ENCODE peak calls at places on chromosome 1, in eight cellular contexts. B, V, F, R, X, H, P and G are unnamed samples. For H3K4me1, the result is how much of the 10 kb centered on the place peaks cover.

GRCh38 chr1:84301759-84302380 is 362 bp downstream of the SAMD13 start:
- DNase-seq in P (no peak), F (no peak), H (no peak), B (no peak), V (no peak), X (peak), R (no peak), G (no peak)

GRCh38 chr1:38826886-38827285 is 32.7 kb downstream of the RRAGC start:
- DNase-seq in B (no peak), H (no peak), X (no peak), R (no peak), P (no peak), V (no peak), F (no peak), G (no peak)

GRCh38 chr1:233114159-233114558 is 163.7 kb downstream of the NTPCR start:
- DNase-seq in X (no peak), F (peak), P (no peak), V (no peak), B (no peak), R (no peak), H (no peak), G (no peak)

GRCh38 chr1:11518791-11519628 is 40.1 kb downstream of the DISP3 start:
- DNase-seq in P (no peak), V (no peak), B (no peak), R (no peak), X (no peak), F (no peak), H (no peak), G (no peak)

GRCh38 chr1:36083635-36084501 is at the start of gene TEKT2:
- DNase-seq in H (no peak), B (no peak), R (no peak), P (peak), V (peak), X (no peak), F (peak), G (no peak)

GRCh38 chr1:201648066-201648910 is 109.4 kb downstream of the NAV1 start:
- DNase-seq in B (peak), F (peak), P (peak), R (peak), H (peak), V (no peak), X (peak), G (no peak)

GRCh38 chr1:200780545-200781444 is 42.1 kb downstream of the CAMSAP2 start:
- DNase-seq in P (peak), X (peak), R (no peak), F (peak), B (no peak), V (peak), H (no peak), G (no peak)

GRCh38 chr1:191895049-191895448 is 263.2 kb upstream of the RGS18 start:
- DNase-seq in V (no peak), P (no peak), F (no peak), H (no peak), B (no peak), R (no peak), X (no peak), G (no peak)

GRCh38 chr1:79124756-79125155 is 118.2 kb upstream of the ADGRL4 start:
- DNase-seq in R (no peak), F (no peak), V (no peak), H (no peak), P (no peak), X (no peak), B (no peak), G (no peak)

GRCh38 chr1:109500886-109501285 is 7.0 kb downstream of the CYB561D1 start:
- DNase-seq in B (no peak), P (no peak), X (no peak), V (no peak), H (no peak), R (no peak), F (no peak), G (no peak)

GRCh38 chr1:121558514-121558913 is 373.7 kb downstream of the SRGAP2C start:
- DNase-seq in F (peak), B (no peak), X (no peak), V (no peak), H (no peak), P (peak), R (no peak), G (no peak)

GRCh38 chr1:248810000-248810726 is 15.6 kb downstream of the SH3BP5L start:
- DNase-seq in V (no peak), H (no peak), F (no peak), P (no peak), X (no peak), B (no peak), R (no peak), G (no peak)

GRCh38 chr1:35505911-35506798 is 51.0 kb downstream of the KIAA0319L start:
- DNase-seq in F (no peak), P (no peak), R (no peak), V (no peak), B (no peak), H (no peak), X (peak), G (peak)

GRCh38 chr1:222372221-222372620 is 175.7 kb downstream of the HHIPL2 start:
- DNase-seq in V (no peak), R (no peak), X (no peak), B (no peak), H (no peak), P (no peak), F (no peak), G (no peak)

GRCh38 chr1:241706257-241706656 is 54.2 kb downstream of the WDR64 start:
- DNase-seq in H (no peak), X (no peak), F (no peak), R (no peak), P (no peak), B (no peak), V (no peak), G (no peak)

GRCh38 chr1:38789498-38790169 is 69.9 kb downstream of the RRAGC start:
- DNase-seq in V (no peak), H (peak), R (no peak), B (no peak), X (no peak), P (no peak), F (no peak), G (no peak)

GRCh38 chr1:44112486-44112885 is 6.1 kb upstream of the KLF17 start:
- DNase-seq in V (no peak), H (no peak), B (no peak), X (no peak), R (no peak), F (no peak), P (no peak), G (no peak)

GRCh38 chr1:110749960-110750359 is 75.2 kb upstream of the KCNA3 start:
- DNase-seq in V (no peak), F (no peak), R (no peak), P (no peak), X (no peak), H (no peak), B (no peak), G (no peak)

GRCh38 chr1:161872506-161872905 is 106.4 kb downstream of the ATF6 start:
- DNase-seq in F (no peak), B (no peak), X (no peak), P (no peak), V (no peak), R (no peak), H (no peak), G (no peak)

GRCh38 chr1:71030021-71030420 is 17.6 kb downstream of the PTGER3 start:
- DNase-seq in P (no peak), R (no peak), V (no peak), F (no peak), X (no peak), B (no peak), H (no peak), G (no peak)

GRCh38 chr1:74425669-74426068 is 86.7 kb downstream of the LRRC53 start:
- DNase-seq in V (no peak), F (no peak), B (no peak), X (no peak), R (no peak), H (no peak), P (no peak), G (no peak)

GRCh38 chr1:38923607-38924006 is 18.0 kb downstream of the RHBDL2 start:
- DNase-seq in B (no peak), H (no peak), F (no peak), P (no peak), R (no peak), X (peak), V (no peak), G (no peak)

GRCh38 chr1:224205438-224205840 is 22.4 kb downstream of the DEGS1 start:
- DNase-seq in F (no peak), B (no peak), H (no peak), P (no peak), V (no peak), R (no peak), X (peak), G (peak)

GRCh38 chr1:74356493-74356892 is 121.3 kb downstream of the TNNI3K start:
- DNase-seq in X (no peak), P (no peak), F (no peak), H (no peak), R (no peak), B (no peak), V (no peak), G (no peak)

GRCh38 chr1:116118471-116118870 is 7.3 kb downstream of the MAB21L3 start:
- DNase-seq in B (no peak), F (no peak), H (no peak), X (no peak), R (no peak), V (no peak), P (no peak), G (no peak)

GRCh38 chr1:12166834-12167492 is at the start of gene TNFRSF1B:
- DNase-seq in F (peak), R (peak), P (peak), V (no peak), H (peak), X (peak), B (peak), G (peak)

GRCh38 chr1:22039594-22040347 is 12.7 kb upstream of the CDC42 start:
- DNase-seq in R (peak), X (peak), H (peak), B (peak), V (peak), P (no peak), F (peak), G (peak)

GRCh38 chr1:22673486-22674409 is 20.7 kb downstream of the C1QB start:
- DNase-seq in X (peak), R (peak), F (peak), P (peak), H (peak), B (peak), V (no peak), G (no peak)

GRCh38 chr1:45348020-45348419 is 7.8 kb upstream of the MUTYH start:
- DNase-seq in F (no peak), H (no peak), B (no peak), R (no peak), P (no peak), V (no peak), X (no peak), G (no peak)

GRCh38 chr1:162222019-162222418 is 152.5 kb downstream of the NOS1AP start:
- DNase-seq in P (no peak), B (no peak), R (no peak), H (no peak), F (no peak), V (no peak), X (peak), G (no peak)

GRCh38 chr1:27148591-27148990 is 6.3 kb downstream of the SLC9A1 start:
- DNase-seq in P (no peak), H (no peak), V (no peak), F (no peak), R (no peak), B (no peak), X (no peak), G (no peak)

GRCh38 chr1:83967336-83967735 is 31.6 kb downstream of the TTLL7 start:
- DNase-seq in H (no peak), P (no peak), B (no peak), R (no peak), V (no peak), F (no peak), X (no peak), G (no peak)

GRCh38 chr1:200226969-200227303 is 182.9 kb downstream of the ZNF281 start:
- DNase-seq in H (no peak), F (no peak), R (no peak), B (no peak), P (no peak), X (no peak), V (no peak), G (no peak)

GRCh38 chr1:36387141-36387949 is 1.6 kb upstream of the STK40 start:
- DNase-seq in P (peak), R (no peak), H (peak), X (no peak), B (peak), F (no peak), V (no peak), G (no peak)

GRCh38 chr1:210687582-210688279 is 359.0 kb downstream of the HHAT start:
- DNase-seq in X (no peak), H (no peak), F (no peak), R (no peak), B (no peak), P (no peak), V (no peak), G (no peak)

GRCh38 chr1:217569021-217569420 is 61.9 kb downstream of the GPATCH2 start:
- DNase-seq in R (no peak), B (no peak), H (no peak), X (no peak), V (no peak), F (no peak), P (no peak), G (no peak)

GRCh38 chr1:160207118-160207650 is 2.0 kb downstream of the PEA15 start:
- DNase-seq in X (no peak), V (no peak), R (no peak), F (no peak), H (no peak), B (no peak), P (no peak), G (no peak)
- H3K4me1 ChIP-seq in X (under half), V (under half), R (half or more), F (half or more), H (under half), B (under half), P (half or more), G (under half)

DNA sequence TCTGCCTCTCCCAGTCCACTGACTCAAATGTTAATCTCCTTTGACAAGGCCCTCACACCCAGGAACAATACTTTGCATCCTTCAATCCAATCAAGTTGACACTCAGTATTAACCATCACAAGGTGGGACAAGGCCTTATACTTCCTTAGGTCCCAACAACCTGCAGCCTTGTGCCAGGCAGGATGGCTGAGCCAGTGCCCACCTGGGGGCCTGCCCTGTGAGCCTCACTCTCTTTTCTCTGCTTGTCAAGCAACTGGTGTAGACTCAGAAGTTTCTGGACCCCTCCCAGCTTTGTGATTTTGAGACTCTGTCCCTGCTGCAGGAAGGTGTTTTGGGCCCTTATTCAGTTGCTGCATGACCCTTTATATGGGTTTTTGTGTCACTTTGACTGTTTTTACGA is 310.0 kb upstream of the C1orf174 start:
- DNase-seq in B (no peak), X (no peak), V (no peak), F (no peak), H (no peak), R (no peak), P (no peak), G (no peak)
- H3K4me1 ChIP-seq in B (under half), X (under half), V (under half), F (under half), H (under half), R (under half), P (under half), G (under half)

GRCh38 chr1:154840557-154841176 is 29.4 kb downstream of the KCNN3 start:
- DNase-seq in F (no peak), P (no peak), B (no peak), X (no peak), H (no peak), R (no peak), V (no peak), G (no peak)

GRCh38 chr1:154839691-154840090 is 30.4 kb downstream of the KCNN3 start:
- DNase-seq in R (peak), X (no peak), B (no peak), F (peak), V (no peak), H (no peak), P (peak), G (no peak)

GRCh38 chr1:154838473-154838872 is 31.6 kb downstream of the KCNN3 start:
- DNase-seq in V (no peak), P (no peak), H (no peak), F (no peak), X (no peak), B (no peak), R (no peak), G (no peak)

GRCh38 chr1:154837679-154838171 is 32.4 kb downstream of the KCNN3 start:
- DNase-seq in V (no peak), H (no peak), F (no peak), B (no peak), X (peak), R (peak), P (no peak), G (no peak)

GRCh38 chr1:154838988-154839387 is 31.1 kb downstream of the KCNN3 start:
- DNase-seq in R (no peak), H (no peak), B (no peak), P (no peak), X (no peak), V (no peak), F (no peak), G (no peak)
- H3K4me1 ChIP-seq in R (half or more), H (under half), B (under half), P (under half), X (under half), V (under half), F (under half), G (under half)

GRCh38 chr1:86811539-86811938 is 102.4 kb downstream of the SELENOF start:
- DNase-seq in R (no peak), X (no peak), B (no peak), F (peak), V (no peak), P (peak), H (no peak), G (no peak)
- H3K4me1 ChIP-seq in R (under half), X (under half), B (under half), F (under half), V (under half), P (under half), H (under half), G (under half)